ENCODE peak calls at places on chromosomes 2 and 18, in ten cellular contexts. C is H54; A is NCI-H1048; L is SK-N-SH; Y is NCI-H2081; M is cardiac septum; E is NCI-H460; S is activated CD4-positive, CD25-positive, alpha-beta regulatory T cell treated with anti-CD3 and anti-CD28 coated beads, Interleukin-2, amount 50 U/mL, for 16 hours; P is EH; H is GM23248. X is an unnamed sample.

GRCh38 chr2:42087857-42088195 is 40.0 kb downstream of the PKDCC start:
- DNase-seq in C (no peak), A (no peak), L (no peak), Y (no peak), M (no peak), E (no peak), S (no peak), P (no peak), H (no peak), X (no peak)

GRCh38 chr2:180690611-180691010 is 289.8 kb upstream of the UBE2E3 start:
- DNase-seq in C (no peak), A (no peak), L (no peak), Y (no peak), M (no peak), E (no peak), S (no peak), P (peak; percentile 29), H (peak; percentile 76), X (no peak)

GRCh38 chr2:75560022-75560767 is 544 bp downstream of the EVA1A start:
- DNase-seq in C (peak; percentile 28), A (no peak), L (peak; percentile 44), Y (no peak), M (no peak), E (no peak), S (no peak), P (peak; percentile 56), H (peak; percentile 63), X (no peak)

GRCh38 chr2:10355471-10356458 is 53.1 kb downstream of the HPCAL1 start:
- DNase-seq in C (no peak), A (no peak), L (no peak), Y (peak; percentile 27), M (no peak), E (no peak), S (no peak), P (no peak), H (no peak), X (no peak)

GRCh38 chr18:48612511-48612910 is 73.7 kb downstream of the CTIF start:
- DNase-seq in C (no peak), A (no peak), L (no peak), Y (no peak), M (no peak), E (no peak), S (no peak), P (no peak), H (no peak), X (peak; percentile 59)

GRCh38 chr2:236578411-236578846 is 8.8 kb downstream of the ACKR3 start:
- DNase-seq in C (no peak), A (no peak), L (no peak), Y (no peak), M (no peak), E (no peak), S (no peak), P (no peak), H (no peak), X (no peak)

GRCh38 chr18:48696218-48696617 is 157.4 kb downstream of the CTIF start:
- DNase-seq in C (no peak), A (no peak), L (no peak), Y (no peak), M (no peak), E (no peak), S (no peak), P (no peak), H (no peak), X (peak; percentile 54)

GRCh38 chr2:174227748-174228147 is 20.6 kb downstream of the OLA1 start:
- DNase-seq in C (no peak), A (no peak), L (no peak), Y (no peak), M (no peak), E (no peak), S (no peak), P (no peak), H (no peak), X (no peak)

GRCh38 chr2:151753540-151753939 is 19.3 kb upstream of the NEB start:
- DNase-seq in C (no peak), A (no peak), L (no peak), Y (no peak), M (no peak), E (no peak), S (no peak), P (no peak), H (no peak), X (no peak)

GRCh38 chr18:30016179-30016578 is 1026.4 kb downstream of the DSC3 start:
- DNase-seq in C (no peak), A (no peak), L (no peak), Y (no peak), M (no peak), E (no peak), S (no peak), P (no peak), H (no peak), X (no peak)

GRCh38 chr2:12201369-12201768 is 454.9 kb downstream of the LPIN1 start:
- DNase-seq in C (no peak), A (no peak), L (no peak), Y (no peak), M (no peak), E (no peak), S (no peak), P (no peak), H (no peak), X (no peak)

GRCh38 chr2:238428866-238429265 is 2.1 kb downstream of the ASB1 start:
- DNase-seq in C (no peak), A (no peak), L (no peak), Y (no peak), M (no peak), E (no peak), S (no peak), P (no peak), H (no peak), X (no peak)

GRCh38 chr2:173931751-173932150 is 33.4 kb downstream of the SP3 start:
- DNase-seq in C (no peak), A (no peak), L (no peak), Y (no peak), M (no peak), E (no peak), S (no peak), P (no peak), H (no peak), X (no peak)

GRCh38 chr2:190860985-190861721 is 19.5 kb upstream of the GLS start:
- DNase-seq in C (peak; percentile 19), A (no peak), L (no peak), Y (no peak), M (no peak), E (no peak), S (no peak), P (peak; percentile 95), H (peak; percentile 78), X (no peak)

GRCh38 chr2:36271266-36271665 is 84.3 kb upstream of the CRIM1 start:
- DNase-seq in C (no peak), A (no peak), L (no peak), Y (no peak), M (no peak), E (no peak), S (no peak), P (no peak), H (no peak), X (no peak)

GRCh38 chr2:129369437-129369836 is 610.0 kb upstream of the RAB6C start:
- DNase-seq in C (no peak), A (no peak), L (no peak), Y (no peak), M (no peak), E (no peak), S (no peak), P (no peak), H (no peak), X (no peak)

GRCh38 chr18:31450409-31450808 is 2.9 kb downstream of the DSG3 start:
- DNase-seq in C (no peak), A (no peak), L (no peak), Y (no peak), M (no peak), E (no peak), S (no peak), P (no peak), H (no peak), X (no peak)

GRCh38 chr2:26976242-26976641 is 5.8 kb downstream of the MAPRE3 start:
- DNase-seq in C (no peak), A (no peak), L (no peak), Y (no peak), M (no peak), E (no peak), S (no peak), P (peak; percentile 73), H (peak; percentile 93), X (no peak)

GRCh38 chr2:69224495-69224803 is 162.6 kb downstream of the GFPT1 start:
- DNase-seq in C (no peak), A (no peak), L (no peak), Y (no peak), M (no peak), E (no peak), S (no peak), P (no peak), H (no peak), X (no peak)

GRCh38 chr18:23067236-23067635 is 68.0 kb upstream of the CABLES1 start:
- DNase-seq in C (no peak), A (no peak), L (no peak), Y (no peak), M (no peak), E (no peak), S (no peak), P (peak; percentile 50), H (peak; percentile 18), X (no peak)